ENCODE peak calls at places on chromosomes 13 and 19, in eight cellular contexts. N is NCI-H446, K is HL-60, E is GM04504, U is cardiac muscle cell, X is amygdala, C is NCI-H1048, O is T-helper 9 cell. Q is an unnamed sample.

GRCh38 chr13:97855570-97855970 is 97.9 kb upstream of the IPO5 start:
- DNase-seq in N (peak), K (peak), E (peak), U (peak), X (no peak), C (peak), O (no peak), Q (peak)

GRCh38 chr19:12793290-12794195 is 2.3 kb downstream of the JUNB start:
- DNase-seq in N (peak), K (peak), E (peak), U (peak), X (peak), C (peak), O (peak), Q (peak)

GRCh38 chr13:50226515-50227147 is 211.4 kb downstream of the KCNRG start:
- DNase-seq in N (no peak), K (no peak), E (no peak), U (no peak), X (no peak), C (no peak), O (no peak), Q (no peak)

GRCh38 chr13:58999851-59000250 is 1163.9 kb downstream of the DIAPH3 start:
- DNase-seq in N (no peak), K (no peak), E (no peak), U (no peak), X (no peak), C (no peak), O (no peak), Q (no peak)

GRCh38 chr19:4199699-4200293 is 17.3 kb downstream of the ANKRD24 start:
- DNase-seq in N (no peak), K (no peak), E (no peak), U (no peak), X (no peak), C (no peak), O (no peak), Q (no peak)

GRCh38 chr13:45332831-45333219 is 8.2 kb downstream of the TPT1 start:
- DNase-seq in N (no peak), K (no peak), E (no peak), U (no peak), X (no peak), C (no peak), O (no peak), Q (no peak)

GRCh38 chr19:4501005-4501591 is 17.2 kb downstream of the PLIN4 start:
- DNase-seq in N (no peak), K (no peak), E (no peak), U (no peak), X (no peak), C (no peak), O (no peak), Q (no peak)

GRCh38 chr13:95133498-95133897 is 167.8 kb downstream of the ABCC4 start:
- DNase-seq in N (no peak), K (no peak), E (no peak), U (no peak), X (no peak), C (no peak), O (no peak), Q (no peak)

GRCh38 chr19:55962186-55962585 is 14.6 kb downstream of the NLRP8 start:
- DNase-seq in N (no peak), K (no peak), E (no peak), U (no peak), X (no peak), C (no peak), O (no peak), Q (no peak)

GRCh38 chr13:42970824-42971669 is 21.0 kb downstream of the EPSTI1 start:
- DNase-seq in N (peak), K (peak), E (no peak), U (peak), X (no peak), C (no peak), O (peak), Q (peak)

GRCh38 chr19:41872384-41872774 is 4.7 kb upstream of the CD79A start:
- DNase-seq in N (no peak), K (no peak), E (no peak), U (no peak), X (no peak), C (no peak), O (no peak), Q (no peak)

GRCh38 chr13:29763426-29764180 is 86.8 kb downstream of the UBL3 start:
- DNase-seq in N (no peak), K (no peak), E (no peak), U (no peak), X (no peak), C (no peak), O (no peak), Q (no peak)

GRCh38 chr19:19420570-19421301 is 15.3 kb downstream of the GATAD2A start:
- DNase-seq in N (peak), K (peak), E (no peak), U (no peak), X (no peak), C (peak), O (no peak), Q (no peak)

GRCh38 chr13:109773276-109773675 is 13.1 kb downstream of the IRS2 start:
- DNase-seq in N (no peak), K (no peak), E (no peak), U (no peak), X (no peak), C (no peak), O (no peak), Q (no peak)

GRCh38 chr19:21848706-21849105 is 12.7 kb upstream of the ZNF43 start:
- DNase-seq in N (no peak), K (no peak), E (no peak), U (no peak), X (no peak), C (no peak), O (no peak), Q (no peak)

GRCh38 chr19:49807174-49807830 is 5.8 kb downstream of the FUZ start:
- DNase-seq in N (no peak), K (peak), E (no peak), U (no peak), X (no peak), C (no peak), O (no peak), Q (no peak)

GRCh38 chr19:294819-295686 is 3.9 kb upstream of the PLPP2 start:
- DNase-seq in N (no peak), K (no peak), E (no peak), U (peak), X (no peak), C (no peak), O (peak), Q (peak)

GRCh38 chr19:47350599-47350998 is 1.5 kb downstream of the DHX34 start:
- DNase-seq in N (no peak), K (no peak), E (no peak), U (no peak), X (no peak), C (no peak), O (no peak), Q (no peak)

GRCh38 chr13:104949840-104950805 is 1585.3 kb downstream of the EFNB2 start:
- DNase-seq in N (no peak), K (no peak), E (no peak), U (no peak), X (no peak), C (no peak), O (no peak), Q (no peak)

GRCh38 chr13:83975668-83976165 is 93.4 kb upstream of the SLITRK1 start:
- DNase-seq in N (no peak), K (no peak), E (no peak), U (no peak), X (no peak), C (no peak), O (no peak), Q (no peak)

GRCh38 chr13:106238690-106239089 is 296.8 kb downstream of the EFNB2 start:
- DNase-seq in N (no peak), K (no peak), E (no peak), U (no peak), X (no peak), C (no peak), O (no peak), Q (no peak)

GRCh38 chr13:36919206-36919832 is 719 bp downstream of the SMAD9 start:
- DNase-seq in N (peak), K (no peak), E (no peak), U (peak), X (no peak), C (no peak), O (no peak), Q (peak)

GRCh38 chr19:57357406-57357805 is 5.9 kb upstream of the TRAPPC2B start:
- DNase-seq in N (no peak), K (no peak), E (no peak), U (no peak), X (no peak), C (no peak), O (no peak), Q (no peak)

GRCh38 chr19:1855040-1855827 is 7.0 kb upstream of the REXO1 start:
- DNase-seq in N (no peak), K (peak), E (peak), U (peak), X (no peak), C (no peak), O (peak), Q (peak)

GRCh38 chr19:47339196-47339880 is 7.4 kb downstream of the C5AR2 start:
- DNase-seq in N (no peak), K (no peak), E (no peak), U (no peak), X (no peak), C (no peak), O (no peak), Q (no peak)

GRCh38 chr13:113917096-113917495 is 53.2 kb upstream of the GAS6 start:
- DNase-seq in N (no peak), K (no peak), E (no peak), U (no peak), X (no peak), C (no peak), O (no peak), Q (no peak)

GRCh38 chr13:80245162-80245733 is 95.7 kb downstream of the SPRY2 start:
- DNase-seq in N (no peak), K (no peak), E (no peak), U (no peak), X (no peak), C (no peak), O (no peak), Q (no peak)

GRCh38 chr19:14476307-14476662 is 1.1 kb upstream of the PTGER1 start:
- DNase-seq in N (no peak), K (no peak), E (no peak), U (no peak), X (no peak), C (no peak), O (no peak), Q (no peak)

GRCh38 chr13:79541426-79542049 is 60.6 kb downstream of the NDFIP2 start:
- DNase-seq in N (no peak), K (peak), E (peak), U (peak), X (no peak), C (no peak), O (no peak), Q (peak)

GRCh38 chr13:77034883-77035282 is 7.9 kb upstream of the FBXL3 start:
- DNase-seq in N (no peak), K (no peak), E (no peak), U (no peak), X (no peak), C (no peak), O (no peak), Q (no peak)